ENCODE peak calls at places on chromosome 22, in seven cellular contexts. W is COR-L47; J is NCI-H1092; V is GM13977; D is naive thymus-derived CD8-positive, alpha-beta T cell; R is neuronal stem cell; L is stimulated activated CD4-positive, alpha-beta T cell treated with anti-CD3 and anti-CD28 coated beads, Interleukin-15, amount 100 ng/mL, for 24 hours. X is an unnamed sample.

GRCh38 chr22:17043521-17043920 is 35.5 kb upstream of the GAB4 start:
- DNase-seq in W (no peak), J (no peak), V (no peak), D (no peak), R (no peak), L (no peak), X (no peak)

GRCh38 chr22:19174106-19175025 is 4.2 kb downstream of the SLC25A1 start:
- DNase-seq in W (no peak), J (no peak), V (no peak), D (no peak), R (no peak), L (no peak), X (no peak)

GRCh38 chr22:35560366-35560765 is 19.7 kb downstream of the RASD2 start:
- DNase-seq in W (no peak), J (no peak), V (no peak), D (no peak), R (no peak), L (no peak), X (no peak)

GRCh38 chr22:45600791-45601730 is 70.6 kb upstream of the ATXN10 start:
- DNase-seq in W (no peak), J (no peak), V (no peak), D (no peak), R (no peak), L (no peak), X (no peak)

GRCh38 chr22:45290410-45290936 is 5.7 kb downstream of the UPK3A start:
- DNase-seq in W (no peak), J (no peak), V (no peak), D (no peak), R (no peak), L (no peak), X (no peak)

GRCh38 chr22:35476341-35476740 is 64.3 kb upstream of the RASD2 start:
- DNase-seq in W (no peak), J (no peak), V (no peak), D (no peak), R (no peak), L (no peak), X (no peak)

GRCh38 chr22:33461698-33462434 is 403.7 kb upstream of the SYN3 start:
- DNase-seq in W (no peak), J (no peak), V (no peak), D (no peak), R (no peak), L (no peak), X (no peak)

GRCh38 chr22:49230194-49230577 is 597.5 kb downstream of the BRD1 start:
- DNase-seq in W (no peak), J (no peak), V (no peak), D (no peak), R (peak; percentile 50), L (no peak), X (no peak)

GRCh38 chr22:27935897-27936296 is 16.8 kb upstream of the PITPNB start:
- DNase-seq in W (no peak), J (no peak), V (no peak), D (no peak), R (no peak), L (no peak), X (no peak)

GRCh38 chr22:26922804-26923203 is 265.4 kb downstream of the MIAT start:
- DNase-seq in W (no peak), J (no peak), V (no peak), D (no peak), R (peak; percentile 41), L (peak; percentile 5), X (no peak)

GRCh38 chr22:47043835-47044721 is 281.6 kb downstream of the TBC1D22A start:
- DNase-seq in W (peak; percentile 10), J (no peak), V (no peak), D (no peak), R (no peak), L (peak; percentile 16), X (no peak)

GRCh38 chr22:43796567-43796966 is 15.5 kb downstream of the EFCAB6 start:
- DNase-seq in W (peak; percentile 2), J (no peak), V (no peak), D (no peak), R (peak; percentile 18), L (no peak), X (no peak)